ENCODE peak calls at places on chromosomes 4 and X, in nine cellular contexts. One of them, this sample, is unnamed.

GRCh38 chr4:150679018-150679766 is 97.2 kb downstream of the MAB21L2 start:
- DNase-seq in HS-5: no peak
- DNase-seq in mesenchymal stem cell: no peak
- DNase-seq in Right ventricle myocardium superior: no peak
- DNase-seq in astrocyte of the cerebellum: no peak
- DNase-seq in NCI-H1092: no peak
- DNase-seq in activated T-cell treated with anti-CD3 and anti-CD28 coated beads, Interleukin-2, amount 50 U/mL, for 1 hour: no peak
- DNase-seq in neuronal stem cell: no peak
- DNase-seq in iris pigment epithelial cell: peak; percentile 5
- DNase-seq in this sample: no peak

GRCh38 chr4:134027931-134028330 is 173.7 kb downstream of the PABPC4L start:
- DNase-seq in mesenchymal stem cell: peak; percentile 64
- DNase-seq in NCI-H1092: no peak
- DNase-seq in iris pigment epithelial cell: peak; percentile 89
- DNase-seq in neuronal stem cell: no peak
- DNase-seq in astrocyte of the cerebellum: peak; percentile 88
- DNase-seq in activated T-cell treated with anti-CD3 and anti-CD28 coated beads, Interleukin-2, amount 50 U/mL, for 1 hour: no peak
- DNase-seq in HS-5: peak; percentile 87
- DNase-seq in Right ventricle myocardium superior: no peak
- DNase-seq in this sample: peak; percentile 83

GRCh38 chr4:118865091-118865708 is 23.5 kb upstream of the SYNPO2 start:
- DNase-seq in NCI-H1092: peak; percentile 34
- DNase-seq in Right ventricle myocardium superior: no peak
- DNase-seq in iris pigment epithelial cell: peak; percentile 70
- DNase-seq in mesenchymal stem cell: peak; percentile 60
- DNase-seq in neuronal stem cell: peak; percentile 17
- DNase-seq in astrocyte of the cerebellum: peak; percentile 39
- DNase-seq in activated T-cell treated with anti-CD3 and anti-CD28 coated beads, Interleukin-2, amount 50 U/mL, for 1 hour: no peak
- DNase-seq in HS-5: no peak
- DNase-seq in this sample: peak; percentile 62

GRCh38 chr4:181835348-181835747 is 407.9 kb upstream of the TENM3 start:
- DNase-seq in Right ventricle myocardium superior: no peak
- DNase-seq in HS-5: no peak
- DNase-seq in iris pigment epithelial cell: no peak
- DNase-seq in neuronal stem cell: no peak
- DNase-seq in mesenchymal stem cell: no peak
- DNase-seq in NCI-H1092: no peak
- DNase-seq in activated T-cell treated with anti-CD3 and anti-CD28 coated beads, Interleukin-2, amount 50 U/mL, for 1 hour: no peak
- DNase-seq in astrocyte of the cerebellum: no peak
- DNase-seq in this sample: peak; percentile 3

GRCh38 chr4:18203936-18204335 is 182.4 kb upstream of the LCORL start:
- DNase-seq in Right ventricle myocardium superior: no peak
- DNase-seq in astrocyte of the cerebellum: no peak
- DNase-seq in iris pigment epithelial cell: no peak
- DNase-seq in activated T-cell treated with anti-CD3 and anti-CD28 coated beads, Interleukin-2, amount 50 U/mL, for 1 hour: no peak
- DNase-seq in neuronal stem cell: no peak
- DNase-seq in mesenchymal stem cell: no peak
- DNase-seq in NCI-H1092: no peak
- DNase-seq in HS-5: no peak
- DNase-seq in this sample: no peak

GRCh38 chrX:15301924-15302323 is 13.5 kb downstream of the ASB11 start:
- DNase-seq in NCI-H1092: no peak
- DNase-seq in HS-5: no peak
- DNase-seq in mesenchymal stem cell: peak; percentile 46
- DNase-seq in Right ventricle myocardium superior: peak; percentile 47
- DNase-seq in activated T-cell treated with anti-CD3 and anti-CD28 coated beads, Interleukin-2, amount 50 U/mL, for 1 hour: no peak
- DNase-seq in astrocyte of the cerebellum: no peak
- DNase-seq in neuronal stem cell: no peak
- DNase-seq in iris pigment epithelial cell: peak; percentile 14
- DNase-seq in this sample: peak; percentile 45

GRCh38 chr4:87230806-87231205 is 10.4 kb upstream of the KLHL8 start:
- DNase-seq in mesenchymal stem cell: no peak
- DNase-seq in astrocyte of the cerebellum: no peak
- DNase-seq in HS-5: no peak
- DNase-seq in activated T-cell treated with anti-CD3 and anti-CD28 coated beads, Interleukin-2, amount 50 U/mL, for 1 hour: no peak
- DNase-seq in iris pigment epithelial cell: no peak
- DNase-seq in neuronal stem cell: no peak
- DNase-seq in NCI-H1092: no peak
- DNase-seq in Right ventricle myocardium superior: no peak
- DNase-seq in this sample: no peak

GRCh38 chr4:112279882-112280315 is 5.8 kb downstream of the TIFA start:
- DNase-seq in NCI-H1092: no peak
- DNase-seq in iris pigment epithelial cell: peak; percentile 46
- DNase-seq in mesenchymal stem cell: no peak
- DNase-seq in Right ventricle myocardium superior: no peak
- DNase-seq in activated T-cell treated with anti-CD3 and anti-CD28 coated beads, Interleukin-2, amount 50 U/mL, for 1 hour: no peak
- DNase-seq in astrocyte of the cerebellum: no peak
- DNase-seq in neuronal stem cell: no peak
- DNase-seq in HS-5: no peak
- DNase-seq in this sample: no peak

GRCh38 chr4:73252001-73252400 is 6.6 kb downstream of the ANKRD17 start:
- DNase-seq in mesenchymal stem cell: peak; percentile 24
- DNase-seq in activated T-cell treated with anti-CD3 and anti-CD28 coated beads, Interleukin-2, amount 50 U/mL, for 1 hour: no peak
- DNase-seq in iris pigment epithelial cell: no peak
- DNase-seq in Right ventricle myocardium superior: no peak
- DNase-seq in HS-5: no peak
- DNase-seq in neuronal stem cell: no peak
- DNase-seq in astrocyte of the cerebellum: no peak
- DNase-seq in NCI-H1092: no peak
- DNase-seq in this sample: no peak

GRCh38 chr4:2935762-2936743 is 27.2 kb downstream of the NOP14 start:
- DNase-seq in Right ventricle myocardium superior: no peak
- DNase-seq in neuronal stem cell: no peak
- DNase-seq in NCI-H1092: no peak
- DNase-seq in iris pigment epithelial cell: peak; percentile 86
- DNase-seq in HS-5: no peak
- DNase-seq in activated T-cell treated with anti-CD3 and anti-CD28 coated beads, Interleukin-2, amount 50 U/mL, for 1 hour: peak; percentile 47
- DNase-seq in mesenchymal stem cell: no peak
- DNase-seq in astrocyte of the cerebellum: no peak
- DNase-seq in this sample: peak; percentile 60

GRCh38 chr4:41060352-41061318 is 153.7 kb downstream of the APBB2 start:
- DNase-seq in mesenchymal stem cell: no peak
- DNase-seq in neuronal stem cell: no peak
- DNase-seq in Right ventricle myocardium superior: no peak
- DNase-seq in iris pigment epithelial cell: no peak
- DNase-seq in HS-5: no peak
- DNase-seq in activated T-cell treated with anti-CD3 and anti-CD28 coated beads, Interleukin-2, amount 50 U/mL, for 1 hour: no peak
- DNase-seq in astrocyte of the cerebellum: no peak
- DNase-seq in NCI-H1092: no peak
- DNase-seq in this sample: no peak

GRCh38 chr4:124868495-124868894 is 156.0 kb upstream of the ANKRD50 start:
- DNase-seq in Right ventricle myocardium superior: no peak
- DNase-seq in neuronal stem cell: no peak
- DNase-seq in iris pigment epithelial cell: no peak
- DNase-seq in mesenchymal stem cell: no peak
- DNase-seq in activated T-cell treated with anti-CD3 and anti-CD28 coated beads, Interleukin-2, amount 50 U/mL, for 1 hour: no peak
- DNase-seq in HS-5: no peak
- DNase-seq in NCI-H1092: no peak
- DNase-seq in astrocyte of the cerebellum: no peak
- DNase-seq in this sample: no peak

GRCh38 chr4:113411496-113411938 is 350.0 kb downstream of the CAMK2D start:
- DNase-seq in iris pigment epithelial cell: peak; percentile 96
- DNase-seq in activated T-cell treated with anti-CD3 and anti-CD28 coated beads, Interleukin-2, amount 50 U/mL, for 1 hour: no peak
- DNase-seq in astrocyte of the cerebellum: peak; percentile 83
- DNase-seq in mesenchymal stem cell: peak; percentile 96
- DNase-seq in NCI-H1092: no peak
- DNase-seq in HS-5: peak; percentile 75
- DNase-seq in neuronal stem cell: no peak
- DNase-seq in Right ventricle myocardium superior: no peak
- DNase-seq in this sample: peak; percentile 77

GRCh38 chr4:7487998-7488671 is 53.4 kb upstream of the PSAPL1 start:
- DNase-seq in activated T-cell treated with anti-CD3 and anti-CD28 coated beads, Interleukin-2, amount 50 U/mL, for 1 hour: no peak
- DNase-seq in mesenchymal stem cell: no peak
- DNase-seq in neuronal stem cell: no peak
- DNase-seq in HS-5: no peak
- DNase-seq in Right ventricle myocardium superior: no peak
- DNase-seq in astrocyte of the cerebellum: no peak
- DNase-seq in iris pigment epithelial cell: no peak
- DNase-seq in NCI-H1092: no peak
- DNase-seq in this sample: no peak

GRCh38 chr4:156677656-156678055 is 293.9 kb downstream of the PDGFC start:
- DNase-seq in mesenchymal stem cell: no peak
- DNase-seq in astrocyte of the cerebellum: no peak
- DNase-seq in iris pigment epithelial cell: no peak
- DNase-seq in activated T-cell treated with anti-CD3 and anti-CD28 coated beads, Interleukin-2, amount 50 U/mL, for 1 hour: no peak
- DNase-seq in neuronal stem cell: no peak
- DNase-seq in NCI-H1092: no peak
- DNase-seq in Right ventricle myocardium superior: no peak
- DNase-seq in HS-5: no peak
- DNase-seq in this sample: peak; percentile 41

GRCh38 chr4:185276036-185276435 is 66.6 kb downstream of the SNX25 start:
- DNase-seq in astrocyte of the cerebellum: no peak
- DNase-seq in iris pigment epithelial cell: peak; percentile 74
- DNase-seq in mesenchymal stem cell: no peak
- DNase-seq in neuronal stem cell: no peak
- DNase-seq in NCI-H1092: no peak
- DNase-seq in activated T-cell treated with anti-CD3 and anti-CD28 coated beads, Interleukin-2, amount 50 U/mL, for 1 hour: no peak
- DNase-seq in HS-5: no peak
- DNase-seq in Right ventricle myocardium superior: no peak
- DNase-seq in this sample: peak; percentile 14

GRCh38 chr4:23856630-23857029 is 33.2 kb downstream of the PPARGC1A start:
- DNase-seq in activated T-cell treated with anti-CD3 and anti-CD28 coated beads, Interleukin-2, amount 50 U/mL, for 1 hour: no peak
- DNase-seq in NCI-H1092: no peak
- DNase-seq in HS-5: no peak
- DNase-seq in neuronal stem cell: no peak
- DNase-seq in astrocyte of the cerebellum: no peak
- DNase-seq in Right ventricle myocardium superior: peak; percentile 58
- DNase-seq in mesenchymal stem cell: no peak
- DNase-seq in iris pigment epithelial cell: no peak
- DNase-seq in this sample: no peak

GRCh38 chrX:357693-358471 is 28.8 kb downstream of the PPP2R3B start:
- DNase-seq in astrocyte of the cerebellum: no peak
- DNase-seq in HS-5: peak; percentile 69
- DNase-seq in mesenchymal stem cell: peak; percentile 54
- DNase-seq in Right ventricle myocardium superior: peak; percentile 32
- DNase-seq in activated T-cell treated with anti-CD3 and anti-CD28 coated beads, Interleukin-2, amount 50 U/mL, for 1 hour: peak; percentile 40
- DNase-seq in neuronal stem cell: no peak
- DNase-seq in NCI-H1092: no peak
- DNase-seq in iris pigment epithelial cell: peak; percentile 80
- DNase-seq in this sample: peak; percentile 39

GRCh38 chr4:88725986-88726385 is 28.4 kb upstream of the NAP1L5 start:
- DNase-seq in activated T-cell treated with anti-CD3 and anti-CD28 coated beads, Interleukin-2, amount 50 U/mL, for 1 hour: no peak
- DNase-seq in Right ventricle myocardium superior: no peak
- DNase-seq in neuronal stem cell: no peak
- DNase-seq in NCI-H1092: no peak
- DNase-seq in HS-5: no peak
- DNase-seq in astrocyte of the cerebellum: no peak
- DNase-seq in iris pigment epithelial cell: peak; percentile 28
- DNase-seq in mesenchymal stem cell: no peak
- DNase-seq in this sample: no peak

GRCh38 chrX:68822641-68823410 is 6.0 kb upstream of the EFNB1 start:
- DNase-seq in Right ventricle myocardium superior: peak; percentile 69
- DNase-seq in HS-5: no peak
- DNase-seq in activated T-cell treated with anti-CD3 and anti-CD28 coated beads, Interleukin-2, amount 50 U/mL, for 1 hour: peak; percentile 14
- DNase-seq in mesenchymal stem cell: peak; percentile 52
- DNase-seq in neuronal stem cell: no peak
- DNase-seq in iris pigment epithelial cell: peak; percentile 55
- DNase-seq in astrocyte of the cerebellum: no peak
- DNase-seq in NCI-H1092: peak; percentile 28
- DNase-seq in this sample: peak; percentile 65

GRCh38 chrX:100447563-100448397 is 37.7 kb upstream of the PCDH19 start:
- DNase-seq in HS-5: no peak
- DNase-seq in NCI-H1092: no peak
- DNase-seq in mesenchymal stem cell: peak; percentile 28
- DNase-seq in iris pigment epithelial cell: peak; percentile 12
- DNase-seq in neuronal stem cell: peak; percentile 18
- DNase-seq in activated T-cell treated with anti-CD3 and anti-CD28 coated beads, Interleukin-2, amount 50 U/mL, for 1 hour: no peak
- DNase-seq in astrocyte of the cerebellum: peak; percentile 8
- DNase-seq in Right ventricle myocardium superior: peak; percentile 47
- DNase-seq in this sample: peak; percentile 24

GRCh38 chrX:24494544-24495113 is 29.5 kb downstream of the PDK3 start:
- DNase-seq in neuronal stem cell: no peak
- DNase-seq in iris pigment epithelial cell: peak; percentile 82
- DNase-seq in HS-5: no peak
- DNase-seq in Right ventricle myocardium superior: no peak
- DNase-seq in activated T-cell treated with anti-CD3 and anti-CD28 coated beads, Interleukin-2, amount 50 U/mL, for 1 hour: no peak
- DNase-seq in astrocyte of the cerebellum: peak; percentile 80
- DNase-seq in NCI-H1092: no peak
- DNase-seq in mesenchymal stem cell: peak; percentile 83
- DNase-seq in this sample: peak; percentile 93

GRCh38 chr4:79597266-79597665 is 189.2 kb upstream of the GK2 start:
- DNase-seq in NCI-H1092: no peak
- DNase-seq in activated T-cell treated with anti-CD3 and anti-CD28 coated beads, Interleukin-2, amount 50 U/mL, for 1 hour: no peak
- DNase-seq in Right ventricle myocardium superior: no peak
- DNase-seq in neuronal stem cell: no peak
- DNase-seq in astrocyte of the cerebellum: peak; percentile 60
- DNase-seq in mesenchymal stem cell: peak; percentile 28
- DNase-seq in iris pigment epithelial cell: peak; percentile 49
- DNase-seq in HS-5: peak; percentile 26
- DNase-seq in this sample: peak; percentile 6

GRCh38 chrX:45322382-45322781 is 121.7 kb upstream of the DIPK2B start:
- DNase-seq in HS-5: peak; percentile 71
- DNase-seq in mesenchymal stem cell: peak; percentile 72
- DNase-seq in neuronal stem cell: no peak
- DNase-seq in astrocyte of the cerebellum: peak; percentile 71
- DNase-seq in Right ventricle myocardium superior: no peak
- DNase-seq in activated T-cell treated with anti-CD3 and anti-CD28 coated beads, Interleukin-2, amount 50 U/mL, for 1 hour: no peak
- DNase-seq in iris pigment epithelial cell: peak; percentile 85
- DNase-seq in NCI-H1092: no peak
- DNase-seq in this sample: peak; percentile 86

GRCh38 chrX:47863187-47863586 is 26.5 kb downstream of the ZNF81 start:
- DNase-seq in NCI-H1092: no peak
- DNase-seq in activated T-cell treated with anti-CD3 and anti-CD28 coated beads, Interleukin-2, amount 50 U/mL, for 1 hour: no peak
- DNase-seq in Right ventricle myocardium superior: no peak
- DNase-seq in astrocyte of the cerebellum: no peak
- DNase-seq in HS-5: no peak
- DNase-seq in mesenchymal stem cell: no peak
- DNase-seq in iris pigment epithelial cell: no peak
- DNase-seq in neuronal stem cell: no peak
- DNase-seq in this sample: peak; percentile 84

GRCh38 chrX:9235722-9236121 is 201.8 kb upstream of the FAM9B start:
- DNase-seq in Right ventricle myocardium superior: no peak
- DNase-seq in iris pigment epithelial cell: no peak
- DNase-seq in neuronal stem cell: no peak
- DNase-seq in HS-5: no peak
- DNase-seq in astrocyte of the cerebellum: no peak
- DNase-seq in mesenchymal stem cell: no peak
- DNase-seq in NCI-H1092: no peak
- DNase-seq in activated T-cell treated with anti-CD3 and anti-CD28 coated beads, Interleukin-2, amount 50 U/mL, for 1 hour: no peak
- DNase-seq in this sample: no peak

GRCh38 chr4:169619518-169619957 is 840 bp upstream of the CLCN3 start:
- DNase-seq in activated T-cell treated with anti-CD3 and anti-CD28 coated beads, Interleukin-2, amount 50 U/mL, for 1 hour: peak; percentile 58
- DNase-seq in HS-5: no peak
- DNase-seq in iris pigment epithelial cell: peak; percentile 72
- DNase-seq in astrocyte of the cerebellum: no peak
- DNase-seq in NCI-H1092: no peak
- DNase-seq in neuronal stem cell: peak; percentile 15
- DNase-seq in Right ventricle myocardium superior: no peak
- DNase-seq in mesenchymal stem cell: peak; percentile 71
- DNase-seq in this sample: peak; percentile 55

GRCh38 chrX:80765226-80765625 is 44.5 kb downstream of the BRWD3 start:
- DNase-seq in iris pigment epithelial cell: peak; percentile 80
- DNase-seq in astrocyte of the cerebellum: peak; percentile 15
- DNase-seq in Right ventricle myocardium superior: no peak
- DNase-seq in NCI-H1092: no peak
- DNase-seq in HS-5: peak; percentile 70
- DNase-seq in mesenchymal stem cell: peak; percentile 38
- DNase-seq in neuronal stem cell: no peak
- DNase-seq in activated T-cell treated with anti-CD3 and anti-CD28 coated beads, Interleukin-2, amount 50 U/mL, for 1 hour: no peak
- DNase-seq in this sample: peak; percentile 88

GRCh38 chrX:42098897-42099296 is 175.5 kb upstream of the CASK start:
- DNase-seq in activated T-cell treated with anti-CD3 and anti-CD28 coated beads, Interleukin-2, amount 50 U/mL, for 1 hour: no peak
- DNase-seq in HS-5: no peak
- DNase-seq in neuronal stem cell: no peak
- DNase-seq in NCI-H1092: no peak
- DNase-seq in mesenchymal stem cell: no peak
- DNase-seq in iris pigment epithelial cell: peak; percentile 10
- DNase-seq in Right ventricle myocardium superior: peak; percentile 24
- DNase-seq in astrocyte of the cerebellum: no peak
- DNase-seq in this sample: no peak